ENCODE peak calls at places on chromosomes 6 and 20, in five cellular contexts. J, S, W, B and Y are unnamed samples.

GRCh38 chr6:75236630-75237029 is 7.0 kb downstream of the COX7A2 start:
- DNase-seq in B (no peak), W (no peak), S (no peak), J (no peak), Y (no peak)

GRCh38 chr6:148422085-148422484 is 79.4 kb downstream of the SASH1 start:
- DNase-seq in J (no peak), S (no peak), W (no peak), B (no peak), Y (no peak)

GRCh38 chr20:37228111-37228510 is 33.5 kb downstream of the GHRH start:
- DNase-seq in J (no peak), B (no peak), S (no peak), W (no peak), Y (no peak)

GRCh38 chr6:39154705-39155104 is 39.7 kb upstream of the SAYSD1 start:
- DNase-seq in S (no peak), W (no peak), J (no peak), B (no peak), Y (no peak)

GRCh38 chr20:34970193-34971037 is 14.7 kb downstream of the MYH7B start:
- DNase-seq in W (no peak), B (no peak), S (no peak), J (no peak), Y (no peak)

GRCh38 chr6:119158057-119158848 is 79.8 kb upstream of the FAM184A start:
- DNase-seq in S (no peak), W (no peak), B (no peak), J (peak), Y (no peak)

GRCh38 chr20:13342469-13343242 is 121.6 kb downstream of the ISM1 start:
- DNase-seq in J (no peak), B (no peak), S (no peak), W (no peak), Y (no peak)

GRCh38 chr20:37344506-37345338 is 1.2 kb upstream of the SRC start:
- DNase-seq in B (no peak), S (no peak), J (no peak), W (no peak), Y (peak)

GRCh38 chr20:40470313-40471260 is 218.4 kb downstream of the MAFB start:
- DNase-seq in J (no peak), S (no peak), B (no peak), W (no peak), Y (no peak)

GRCh38 chr6:104483225-104483834 is 376.4 kb downstream of the HACE1 start:
- DNase-seq in W (no peak), S (peak), B (no peak), J (no peak), Y (no peak)

GRCh38 chr6:2829253-2829652 is 12.4 kb downstream of the SERPINB1 start:
- DNase-seq in W (no peak), S (no peak), B (no peak), J (no peak), Y (no peak)

GRCh38 chr6:130993292-130993765 is 69.7 kb downstream of the EPB41L2 start:
- DNase-seq in B (peak), S (peak), J (no peak), W (no peak), Y (peak)

GRCh38 chr6:123323419-123324329 is 313.1 kb downstream of the TRDN start:
- DNase-seq in B (no peak), S (no peak), W (no peak), J (no peak), Y (no peak)

GRCh38 chr6:136956590-136957573 is 34.8 kb downstream of the SLC35D3 start:
- DNase-seq in J (no peak), S (peak), B (no peak), W (peak), Y (peak)

GRCh38 chr20:25353754-25354705 is 36.6 kb downstream of the ABHD12 start:
- DNase-seq in S (peak), W (peak), B (no peak), J (no peak), Y (no peak)

GRCh38 chr20:17660667-17661066 is 21.4 kb downstream of the RRBP1 start:
- DNase-seq in S (no peak), W (no peak), J (no peak), B (no peak), Y (no peak)

GRCh38 chr20:3751664-3752385 is 15.7 kb downstream of the ADISSP start:
- DNase-seq in S (peak), J (no peak), W (peak), B (no peak), Y (peak)

GRCh38 chr6:119479860-119480655 is 130.5 kb upstream of the MAN1A1 start:
- DNase-seq in W (no peak), S (no peak), B (no peak), J (peak), Y (no peak)

GRCh38 chr6:148999921-149000589 is 253.2 kb downstream of the UST start:
- DNase-seq in B (peak), J (peak), S (no peak), W (no peak), Y (no peak)

GRCh38 chr20:59645761-59646171 is 41.4 kb downstream of the PHACTR3 start:
- DNase-seq in B (no peak), S (no peak), J (no peak), W (no peak), Y (peak)

GRCh38 chr6:52020961-52021570 is 66.3 kb downstream of the PKHD1 start:
- DNase-seq in W (peak), B (no peak), J (peak), S (peak), Y (no peak)

GRCh38 chr6:46932941-46933340 is 11.2 kb upstream of the ADGRF5 start:
- DNase-seq in W (no peak), B (no peak), S (no peak), J (no peak), Y (no peak)

GRCh38 chr6:113306552-113307145 is 550.5 kb upstream of the MARCKS start:
- DNase-seq in W (peak), B (peak), J (no peak), S (peak), Y (peak)

GRCh38 chr6:117397536-117398227 is 28.1 kb downstream of the ROS1 start:
- DNase-seq in S (no peak), J (no peak), B (no peak), W (peak), Y (no peak)

GRCh38 chr20:57806476-57806875 is 96.7 kb upstream of the PMEPA1 start:
- DNase-seq in W (no peak), J (no peak), B (no peak), S (no peak), Y (no peak)

GRCh38 chr20:1087311-1087710 is 31.1 kb upstream of the PSMF1 start:
- DNase-seq in W (no peak), J (no peak), B (no peak), S (no peak), Y (no peak)

DNA sequence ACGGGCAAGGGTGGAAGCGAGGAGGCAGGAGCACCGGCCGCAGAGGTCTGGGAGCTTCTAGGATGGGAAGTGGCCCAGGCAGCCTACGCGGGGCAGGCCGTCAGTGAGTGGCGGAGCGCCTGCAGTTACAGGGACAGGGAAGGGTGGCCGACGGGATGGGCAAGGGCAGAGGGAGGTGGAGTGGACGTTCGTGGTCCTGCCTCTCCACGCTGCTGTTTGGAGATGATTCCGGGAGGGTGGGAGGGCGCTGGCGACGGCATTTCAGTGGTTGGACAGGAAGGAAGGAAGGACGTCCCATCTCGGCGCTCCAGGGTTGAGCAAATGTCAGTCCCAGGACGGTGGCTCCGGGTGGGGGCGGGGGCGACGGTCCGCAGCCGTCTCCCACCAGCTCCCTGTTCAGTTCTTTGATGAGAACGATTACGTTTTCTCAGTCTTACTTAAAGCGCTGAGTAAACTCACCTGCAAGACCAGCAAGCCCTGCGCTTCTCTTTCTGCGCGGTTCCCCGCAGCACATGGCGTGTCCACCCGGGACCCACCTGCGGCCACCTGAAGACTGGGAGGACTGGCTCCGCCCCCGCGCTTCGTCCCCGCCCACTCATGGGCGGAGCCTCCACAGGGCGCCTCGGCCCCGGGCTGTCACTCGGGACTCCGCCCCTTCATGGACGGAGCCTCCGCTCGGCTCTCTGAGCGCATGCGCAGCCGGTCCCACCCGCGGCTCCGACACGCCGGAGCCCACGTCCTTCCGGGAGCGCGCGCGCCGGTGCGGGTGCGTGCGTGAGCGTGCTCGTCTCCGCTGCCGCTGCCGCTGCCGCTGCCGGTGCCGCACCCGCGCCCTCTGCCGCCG is at the start of gene DNAJC5:
- DNase-seq in S (peak), B (peak), J (peak), W (peak), Y (peak)
- H2AFZ ChIP-seq in S (peak), B (peak), J (peak), W (peak), Y (no peak)

GRCh38 chr6:38079537-38079936 is 260.0 kb downstream of the ZFAND3 start:
- DNase-seq in S (no peak), B (no peak), W (no peak), J (peak), Y (no peak)

GRCh38 chr6:38080349-38080748 is 260.8 kb downstream of the ZFAND3 start:
- DNase-seq in J (peak), S (no peak), W (no peak), B (no peak), Y (no peak)

GRCh38 chr6:38077488-38078015 is 258.0 kb downstream of the ZFAND3 start:
- DNase-seq in J (no peak), S (no peak), W (no peak), B (no peak), Y (no peak)

GRCh38 chr6:38079107-38079506 is 259.6 kb downstream of the ZFAND3 start:
- DNase-seq in W (no peak), B (no peak), S (no peak), J (no peak), Y (no peak)

GRCh38 chr6:38078671-38079070 is 259.1 kb downstream of the ZFAND3 start:
- DNase-seq in S (no peak), B (no peak), W (no peak), J (peak), Y (no peak)
- H2AFZ ChIP-seq in S (no peak), B (no peak), W (no peak), J (no peak), Y (no peak)

GRCh38 chr20:53654932-53655674 is 61.5 kb upstream of the ZNF217 start:
- DNase-seq in J (no peak), S (no peak), W (no peak), B (no peak), Y (no peak)

GRCh38 chr20:53656653-53657288 is 63.1 kb upstream of the ZNF217 start:
- DNase-seq in J (peak), B (no peak), W (no peak), S (no peak), Y (no peak)

GRCh38 chr20:53657289-53657678 is 63.6 kb upstream of the ZNF217 start:
- DNase-seq in W (no peak), S (no peak), B (no peak), J (no peak), Y (no peak)

GRCh38 chr20:53657732-53658131 is 64.1 kb upstream of the ZNF217 start:
- DNase-seq in W (peak), B (no peak), S (peak), J (no peak), Y (no peak)

GRCh38 chr20:53655909-53656652 is 62.4 kb upstream of the ZNF217 start:
- DNase-seq in W (no peak), B (no peak), J (peak), S (no peak), Y (no peak)
- H2AFZ ChIP-seq in W (no peak), B (no peak), J (no peak), S (peak), Y (peak)

GRCh38 chr6:141261016-141261671 is 871.6 kb upstream of the GJE1 start:
- DNase-seq in W (no peak), B (no peak), S (no peak), J (no peak), Y (no peak)
- H2AFZ ChIP-seq in W (peak), B (no peak), S (peak), J (peak), Y (no peak)

DNA sequence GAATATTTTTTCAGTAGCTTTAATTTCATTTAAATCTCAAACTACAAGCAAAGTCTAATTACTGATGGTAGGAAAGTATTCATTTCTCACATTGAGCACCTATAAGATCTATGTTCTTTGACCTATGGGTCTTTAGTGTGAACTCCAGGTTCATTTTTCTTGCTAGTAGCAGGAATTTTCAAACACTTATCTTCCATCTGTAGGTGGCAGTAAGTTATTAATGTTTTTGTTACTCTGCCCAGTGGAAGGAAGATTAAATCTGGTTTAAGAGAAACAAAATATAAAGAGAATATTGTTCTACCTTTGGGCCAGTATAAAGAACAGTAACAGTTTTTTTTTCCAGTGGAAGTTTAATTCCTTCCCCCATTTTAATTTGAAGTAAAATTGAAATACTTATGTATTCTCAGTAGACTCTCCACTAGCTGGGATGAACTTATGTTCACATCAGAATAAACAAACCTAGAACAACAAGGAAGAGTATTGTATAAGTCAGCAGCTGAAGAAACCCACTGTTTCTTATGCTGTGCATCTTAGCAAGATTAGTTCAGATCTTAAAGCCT is 328.2 kb downstream of the PHF3 start:
- DNase-seq in W (no peak), B (no peak), S (no peak), J (no peak), Y (no peak)
- H2AFZ ChIP-seq in W (peak), B (no peak), S (no peak), J (no peak), Y (no peak)

GRCh38 chr6:63804381-63804956 is 168.9 kb downstream of the PHF3 start:
- DNase-seq in W (no peak), B (no peak), J (peak), S (no peak), Y (no peak)
- H2AFZ ChIP-seq in W (peak), B (no peak), J (peak), S (no peak), Y (no peak)

GRCh38 chr6:159946912-159947311 is 22.0 kb upstream of the IGF2R start:
- DNase-seq in S (peak), B (no peak), J (no peak), W (no peak), Y (no peak)
- H2AFZ ChIP-seq in S (no peak), B (no peak), J (no peak), W (no peak), Y (no peak)